ENCODE peak calls at places on chromosome 5, in five cellular contexts. H, K, J, A and D are unnamed samples. For H3K4me1, the result is how much of the 10 kb centered on the place peaks cover.

GRCh38 chr5:1113805-1114586 is 2.1 kb upstream of the SLC12A7 start:
- DNase-seq in H (no peak), K (no peak), J (no peak), A (no peak), D (no peak)

GRCh38 chr5:151153766-151154272 is 3.8 kb downstream of the ANXA6 start:
- DNase-seq in H (no peak), K (no peak), J (no peak), A (no peak), D (no peak)

GRCh38 chr5:127959152-127959764 is 124.3 kb upstream of the SLC12A2 start:
- DNase-seq in H (no peak), K (peak), J (no peak), A (peak), D (peak)

GRCh38 chr5:106258591-106259125 is 1412.1 kb downstream of the EFNA5 start:
- DNase-seq in H (no peak), K (no peak), J (no peak), A (no peak), D (no peak)

GRCh38 chr5:31186672-31187267 is 6.7 kb upstream of the CDH6 start:
- DNase-seq in H (no peak), K (no peak), J (no peak), A (no peak), D (no peak)

GRCh38 chr5:63961598-63962161 is 565 bp downstream of the HTR1A start:
- DNase-seq in H (no peak), K (no peak), J (peak), A (no peak), D (no peak)

GRCh38 chr5:124263680-124264491 is 482.6 kb downstream of the ZNF608 start:
- DNase-seq in H (no peak), K (no peak), J (peak), A (no peak), D (no peak)

GRCh38 chr5:134247825-134248224 is 22.0 kb upstream of the PPP2CA start:
- DNase-seq in H (no peak), K (no peak), J (peak), A (no peak), D (no peak)

GRCh38 chr5:61277781-61278180 is 54.3 kb upstream of the ZSWIM6 start:
- DNase-seq in H (no peak), K (no peak), J (no peak), A (no peak), D (no peak)

GRCh38 chr5:56487528-56488115 is 254.5 kb upstream of the ANKRD55 start:
- DNase-seq in H (no peak), K (no peak), J (no peak), A (no peak), D (no peak)

GRCh38 chr5:91022518-91022917 is 360.6 kb downstream of the ARRDC3 start:
- DNase-seq in H (no peak), K (no peak), J (no peak), A (no peak), D (peak)

GRCh38 chr5:124419531-124419930 is 326.9 kb downstream of the ZNF608 start:
- DNase-seq in H (no peak), K (no peak), J (no peak), A (no peak), D (no peak)

GRCh38 chr5:111226556-111226955 is 2.4 kb downstream of the CAMK4 start:
- DNase-seq in H (no peak), K (no peak), J (no peak), A (no peak), D (no peak)

GRCh38 chr5:68303038-68303738 is 87.6 kb downstream of the PIK3R1 start:
- DNase-seq in H (no peak), K (no peak), J (no peak), A (no peak), D (no peak)

GRCh38 chr5:90558344-90559192 is at the start of gene ADGRV1:
- DNase-seq in H (no peak), K (no peak), J (peak), A (peak), D (peak)

GRCh38 chr5:177526791-177527190 is 10.0 kb upstream of the DDX41 start:
- DNase-seq in H (no peak), K (no peak), J (no peak), A (no peak), D (no peak)

GRCh38 chr5:174608631-174609097 is 115.7 kb upstream of the MSX2 start:
- DNase-seq in H (no peak), K (no peak), J (no peak), A (peak), D (peak)

GRCh38 chr5:18745591-18745987 is 1111.3 kb downstream of the TAF11L14 start:
- DNase-seq in H (peak), K (no peak), J (no peak), A (no peak), D (peak)

GRCh38 chr5:122220498-122220897 is 91.2 kb downstream of the ZNF474 start:
- DNase-seq in H (no peak), K (no peak), J (no peak), A (peak), D (no peak)

GRCh38 chr5:94524841-94525697 is 93.3 kb downstream of the KIAA0825 start:
- DNase-seq in H (no peak), K (no peak), J (no peak), A (peak), D (no peak)

GRCh38 chr5:144832416-144832815 is 661.7 kb downstream of the KCTD16 start:
- DNase-seq in H (no peak), K (no peak), J (no peak), A (no peak), D (no peak)

GRCh38 chr5:147180751-147181150 is 54.1 kb upstream of the STK32A start:
- DNase-seq in H (no peak), K (no peak), J (no peak), A (no peak), D (no peak)

GRCh38 chr5:143200781-143201398 is 202.6 kb downstream of the NR3C1 start:
- DNase-seq in H (no peak), K (no peak), J (no peak), A (no peak), D (no peak)

GRCh38 chr5:80754900-80755299 is 100.1 kb upstream of the DHFR start:
- DNase-seq in H (no peak), K (no peak), J (no peak), A (peak), D (peak)

GRCh38 chr5:34897646-34898045 is 17.7 kb downstream of the RAD1 start:
- DNase-seq in H (no peak), K (no peak), J (no peak), A (no peak), D (no peak)

GRCh38 chr5:107072967-107073366 is 597.8 kb downstream of the EFNA5 start:
- DNase-seq in H (no peak), K (no peak), J (no peak), A (no peak), D (no peak)

GRCh38 chr5:159182691-159183090 is 26.7 kb downstream of the RNF145 start:
- DNase-seq in H (no peak), K (no peak), J (no peak), A (no peak), D (no peak)
- H3K4me1 ChIP-seq in H (under half), K (under half), J (under half), A (under half), D (under half)

GRCh38 chr5:149487672-149488071 is 63.6 kb downstream of the CSNK1A1 start:
- DNase-seq in H (no peak), K (no peak), J (peak), A (no peak), D (no peak)
- H3K4me1 ChIP-seq in H (under half), K (under half), J (under half), A (under half), D (under half)

GRCh38 chr5:6719417-6719816 is 6.2 kb downstream of the TENT4A start:
- DNase-seq in H (no peak), K (no peak), J (no peak), A (no peak), D (no peak)

GRCh38 chr5:6718161-6718681 is 5.0 kb downstream of the TENT4A start:
- DNase-seq in H (no peak), K (no peak), J (no peak), A (no peak), D (no peak)

GRCh38 chr5:6721442-6721841 is 8.2 kb downstream of the TENT4A start:
- DNase-seq in H (no peak), K (no peak), J (no peak), A (no peak), D (no peak)

GRCh38 chr5:6720561-6720921 is 7.3 kb downstream of the TENT4A start:
- DNase-seq in H (no peak), K (no peak), J (no peak), A (no peak), D (no peak)

DNA sequence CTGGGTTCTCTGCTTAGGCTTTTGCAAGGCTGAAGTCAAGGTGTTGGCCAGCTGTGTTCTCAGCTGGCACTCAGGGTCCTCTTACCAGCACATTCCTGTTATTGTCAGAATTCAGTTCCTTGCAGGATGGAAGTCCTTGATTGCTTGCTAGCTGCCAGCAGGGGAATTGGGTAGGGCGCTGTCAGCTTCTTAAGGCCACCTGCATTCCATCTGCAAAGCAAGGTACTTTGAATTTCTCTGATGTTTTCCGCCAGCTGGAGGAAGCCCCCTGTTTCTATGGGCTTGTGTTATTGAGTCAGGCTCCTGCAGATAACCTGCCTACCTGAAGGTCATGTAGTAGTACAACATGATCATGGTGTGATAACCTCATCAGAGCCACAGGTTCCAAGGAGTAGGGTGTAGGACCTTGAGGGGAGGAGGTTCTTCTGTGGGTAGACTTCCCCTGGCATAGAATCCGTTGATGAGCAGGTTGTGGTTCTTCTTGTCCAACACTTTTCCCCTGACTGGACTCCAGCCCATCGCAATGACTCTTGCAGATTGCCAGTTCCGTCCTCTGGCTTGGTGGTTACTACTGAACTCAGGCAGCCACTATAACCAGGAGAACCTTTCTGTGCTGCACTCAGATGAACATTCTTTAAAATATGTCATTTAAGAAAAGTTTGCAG is 6.8 kb downstream of the TENT4A start:
- DNase-seq in H (no peak), K (no peak), J (no peak), A (no peak), D (no peak)
- H3K4me1 ChIP-seq in H (half or more), K (half or more), J (under half), A (half or more), D (under half)

GRCh38 chr5:172683264-172683663 is 42.2 kb downstream of the NEURL1B start:
- DNase-seq in H (no peak), K (no peak), J (peak), A (no peak), D (no peak)

GRCh38 chr5:172683696-172684464 is 42.8 kb downstream of the NEURL1B start:
- DNase-seq in H (peak), K (peak), J (peak), A (no peak), D (no peak)

GRCh38 chr5:172686111-172686510 is 45.0 kb downstream of the NEURL1B start:
- DNase-seq in H (no peak), K (no peak), J (no peak), A (no peak), D (no peak)

GRCh38 chr5:172686539-172687390 is 45.7 kb downstream of the NEURL1B start:
- DNase-seq in H (no peak), K (no peak), J (no peak), A (no peak), D (no peak)

GRCh38 chr5:172685036-172685435 is 44.0 kb downstream of the NEURL1B start:
- DNase-seq in H (no peak), K (no peak), J (no peak), A (no peak), D (no peak)
- H3K4me1 ChIP-seq in H (under half), K (under half), J (under half), A (under half), D (under half)

DNA sequence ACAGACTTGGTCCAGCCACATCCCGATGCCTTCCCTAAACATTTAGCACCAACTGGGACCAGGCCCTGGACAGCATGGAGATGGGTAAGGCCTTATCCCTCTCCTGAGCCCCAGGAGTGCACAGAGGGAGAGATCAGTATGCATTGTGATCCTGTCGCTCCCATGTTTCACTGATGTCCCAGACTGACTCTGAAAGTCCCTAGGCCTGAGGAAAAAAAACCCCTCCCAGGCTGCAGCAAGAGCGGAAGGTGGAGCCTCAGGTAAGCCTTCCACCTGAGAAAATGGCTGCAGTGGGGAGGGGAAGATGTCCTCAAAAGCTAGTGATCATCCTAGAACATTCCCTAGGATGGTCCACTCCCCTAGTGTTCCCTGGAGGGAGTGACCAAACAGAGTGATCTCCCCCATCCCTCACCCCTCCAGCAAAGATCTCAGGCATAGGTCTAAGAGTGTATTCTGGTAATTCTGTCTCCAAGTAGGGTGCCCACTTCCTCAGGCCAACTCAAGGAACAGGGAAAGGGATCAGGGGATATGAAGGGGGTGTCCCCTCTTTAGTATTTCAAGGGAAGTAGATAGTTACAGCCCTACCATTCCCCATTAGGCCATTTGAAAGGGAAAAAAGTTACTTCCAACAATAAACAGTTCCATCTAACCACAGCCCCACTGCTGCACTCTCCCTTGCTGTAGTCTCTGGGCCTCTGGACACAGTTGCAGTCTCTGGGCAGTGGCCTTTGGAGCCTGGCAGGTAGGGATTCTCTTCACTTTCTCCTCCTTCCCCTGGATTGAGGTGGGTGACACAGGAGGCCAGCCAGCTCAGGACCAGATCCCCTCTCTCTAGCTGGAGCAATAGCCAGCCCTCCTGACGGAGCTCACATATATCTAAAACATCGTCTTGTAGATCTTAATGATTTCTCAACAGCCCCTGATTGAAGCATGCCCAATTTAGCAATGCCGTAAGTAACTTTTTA is 6.8 kb upstream of the CXXC5 start:
- DNase-seq in H (no peak), K (no peak), J (no peak), A (no peak), D (no peak)
- H3K4me1 ChIP-seq in H (under half), K (under half), J (under half), A (half or more), D (under half)

GRCh38 chr5:140256726-140257125 is 46.2 kb downstream of the PFDN1 start:
- DNase-seq in H (no peak), K (no peak), J (no peak), A (no peak), D (no peak)
- H3K4me1 ChIP-seq in H (under half), K (under half), J (under half), A (under half), D (under half)

GRCh38 chr5:148924817-148925216 is 98.4 kb downstream of the ADRB2 start:
- DNase-seq in H (no peak), K (no peak), J (no peak), A (peak), D (peak)
- H3K4me1 ChIP-seq in H (under half), K (under half), J (under half), A (under half), D (under half)